ENCODE peak calls at places on chromosomes 6 and 20, in seven cellular contexts. P is mesendoderm, T is mesenchymal stem cell, I is trophoblast cell, E is H9, R is IMR-90, S is H1. W is an unnamed sample.
A peak's percentile ranks its signal among the peaks of the same experiment; 100 is the strongest.

GRCh38 chr6:145886228-145886956 is 71.8 kb upstream of the FBXO30 start:
- DNase-seq in P (no peak), T (peak; percentile 52), I (no peak), E (no peak), R (peak; percentile 88), S (no peak), W (no peak)

GRCh38 chr6:43970068-43970912 is 157.0 kb downstream of the MRPL14 start:
- DNase-seq in P (no peak), T (no peak), I (no peak), E (no peak), R (no peak), S (peak; percentile 37), W (no peak)

GRCh38 chr6:2225422-2226392 is 19.7 kb downstream of the GMDS start:
- DNase-seq in P (no peak), T (no peak), I (peak; percentile 38), E (no peak), R (no peak), S (no peak), W (no peak)

GRCh38 chr6:152146385-152146784 is 338.9 kb downstream of the ESR1 start:
- DNase-seq in P (no peak), T (peak; percentile 71), I (peak; percentile 19), E (no peak), R (peak; percentile 91), S (no peak), W (no peak)

GRCh38 chr6:14440891-14441358 is 323.4 kb downstream of the CD83 start:
- DNase-seq in P (no peak), T (no peak), I (no peak), E (no peak), R (no peak), S (no peak), W (no peak)

GRCh38 chr20:64026-64603 is 23.4 kb upstream of the DEFB125 start:
- DNase-seq in P (no peak), T (no peak), I (no peak), E (no peak), R (no peak), S (no peak), W (no peak)

GRCh38 chr20:9571783-9572182 is 57.4 kb downstream of the LAMP5 start:
- DNase-seq in P (no peak), T (no peak), I (no peak), E (no peak), R (no peak), S (no peak), W (no peak)

GRCh38 chr20:56924976-56925695 is 296.0 kb downstream of the TFAP2C start:
- DNase-seq in P (peak; percentile 93), T (peak; percentile 25), I (peak; percentile 39), E (peak; percentile 87), R (no peak), S (peak; percentile 85), W (peak; percentile 98)

GRCh38 chr6:169793408-169793807 is 42.0 kb downstream of the ERMARD start:
- DNase-seq in P (no peak), T (no peak), I (no peak), E (peak; percentile 19), R (no peak), S (peak; percentile 36), W (no peak)

GRCh38 chr6:2940010-2940850 is 31.1 kb downstream of the SERPINB6 start:
- DNase-seq in P (no peak), T (no peak), I (no peak), E (no peak), R (no peak), S (peak; percentile 33), W (no peak)

GRCh38 chr6:35993150-35993549 is 31.3 kb downstream of the SLC26A8 start:
- DNase-seq in P (no peak), T (no peak), I (no peak), E (no peak), R (no peak), S (no peak), W (no peak)

GRCh38 chr20:63172726-63173125 is 43.2 kb downstream of the YTHDF1 start:
- DNase-seq in P (peak; percentile 63), T (no peak), I (no peak), E (peak; percentile 71), R (no peak), S (peak; percentile 82), W (no peak)

GRCh38 chr6:134249412-134249758 is 68.5 kb downstream of the SGK1 start:
- DNase-seq in P (no peak), T (peak; percentile 53), I (no peak), E (no peak), R (peak; percentile 25), S (no peak), W (no peak)

GRCh38 chr6:17601389-17601703 is 1.2 kb downstream of the FAM8A1 start:
- DNase-seq in P (no peak), T (no peak), I (peak; percentile 18), E (no peak), R (peak; percentile 5), S (no peak), W (no peak)

GRCh38 chr6:36126553-36127458 is 3.5 kb upstream of the MAPK13 start:
- DNase-seq in P (peak; percentile 18), T (peak; percentile 82), I (peak; percentile 17), E (no peak), R (peak; percentile 69), S (no peak), W (no peak)

GRCh38 chr6:114052141-114052540 is 81.2 kb upstream of the HDAC2 start:
- DNase-seq in P (no peak), T (no peak), I (no peak), E (no peak), R (peak; percentile 36), S (no peak), W (no peak)

GRCh38 chr20:50439539-50440453 is 70.4 kb upstream of the PTPN1 start:
- DNase-seq in P (no peak), T (peak; percentile 25), I (peak; percentile 26), E (no peak), R (no peak), S (no peak), W (no peak)

GRCh38 chr6:93919365-93919764 is 500.0 kb upstream of the EPHA7 start:
- DNase-seq in P (no peak), T (no peak), I (no peak), E (no peak), R (no peak), S (no peak), W (no peak)

GRCh38 chr6:31401403-31401802 is 2.0 kb upstream of the MICA start:
- DNase-seq in P (peak; percentile 85), T (peak; percentile 89), I (peak; percentile 51), E (no peak), R (peak; percentile 81), S (no peak), W (no peak)

GRCh38 chr6:99282479-99283062 is 66.9 kb downstream of the FAXC start:
- DNase-seq in P (peak; percentile 16), T (peak; percentile 3), I (peak; percentile 37), E (no peak), R (peak; percentile 30), S (no peak), W (no peak)

GRCh38 chr6:138378463-138378862 is 758 bp downstream of the SMIM28 start:
- DNase-seq in P (peak; percentile 48), T (no peak), I (no peak), E (no peak), R (no peak), S (no peak), W (no peak)
- H3K9ac ChIP-seq in P (no peak overlapping the region), T (no peak overlapping the region), I (no peak overlapping the region), E (no peak overlapping the region), R (no peak overlapping the region), S (no peak overlapping the region), W (no peak overlapping the region)

GRCh38 chr6:157981132-157981394 is 600 bp upstream of the SYNJ2 start:
- DNase-seq in P (no peak), T (no peak), I (no peak), E (no peak), R (no peak), S (no peak), W (no peak)
- H2BK120ac ChIP-seq in P (no peak overlapping the region), T (peak overlapping the region; percentile 95), I (peak overlapping the region; percentile 67), E (no peak overlapping the region), R (peak overlapping the region; percentile 97), S (no peak overlapping the region), W (no peak overlapping the region)

GRCh38 chr6:159416891-159417540 is 247.8 kb downstream of the FNDC1 start:
- DNase-seq in P (no peak), T (no peak), I (no peak), E (no peak), R (no peak), S (no peak), W (no peak)

GRCh38 chr6:159421586-159421985 is 252.4 kb downstream of the FNDC1 start:
- DNase-seq in P (no peak), T (no peak), I (no peak), E (peak; percentile 31), R (no peak), S (peak; percentile 44), W (no peak)

GRCh38 chr6:159427335-159427734 is 258.1 kb downstream of the FNDC1 start:
- DNase-seq in P (no peak), T (no peak), I (no peak), E (no peak), R (no peak), S (no peak), W (no peak)

GRCh38 chr6:159422041-159422984 is 253.1 kb downstream of the FNDC1 start:
- DNase-seq in P (peak; percentile 10), T (no peak), I (no peak), E (peak; percentile 15), R (no peak), S (no peak), W (no peak)
- H3K9ac ChIP-seq in P (no peak overlapping the region), T (no peak overlapping the region), I (no peak overlapping the region), E (no peak overlapping the region), R (no peak overlapping the region), S (no peak overlapping the region), W (no peak overlapping the region)

DNA sequence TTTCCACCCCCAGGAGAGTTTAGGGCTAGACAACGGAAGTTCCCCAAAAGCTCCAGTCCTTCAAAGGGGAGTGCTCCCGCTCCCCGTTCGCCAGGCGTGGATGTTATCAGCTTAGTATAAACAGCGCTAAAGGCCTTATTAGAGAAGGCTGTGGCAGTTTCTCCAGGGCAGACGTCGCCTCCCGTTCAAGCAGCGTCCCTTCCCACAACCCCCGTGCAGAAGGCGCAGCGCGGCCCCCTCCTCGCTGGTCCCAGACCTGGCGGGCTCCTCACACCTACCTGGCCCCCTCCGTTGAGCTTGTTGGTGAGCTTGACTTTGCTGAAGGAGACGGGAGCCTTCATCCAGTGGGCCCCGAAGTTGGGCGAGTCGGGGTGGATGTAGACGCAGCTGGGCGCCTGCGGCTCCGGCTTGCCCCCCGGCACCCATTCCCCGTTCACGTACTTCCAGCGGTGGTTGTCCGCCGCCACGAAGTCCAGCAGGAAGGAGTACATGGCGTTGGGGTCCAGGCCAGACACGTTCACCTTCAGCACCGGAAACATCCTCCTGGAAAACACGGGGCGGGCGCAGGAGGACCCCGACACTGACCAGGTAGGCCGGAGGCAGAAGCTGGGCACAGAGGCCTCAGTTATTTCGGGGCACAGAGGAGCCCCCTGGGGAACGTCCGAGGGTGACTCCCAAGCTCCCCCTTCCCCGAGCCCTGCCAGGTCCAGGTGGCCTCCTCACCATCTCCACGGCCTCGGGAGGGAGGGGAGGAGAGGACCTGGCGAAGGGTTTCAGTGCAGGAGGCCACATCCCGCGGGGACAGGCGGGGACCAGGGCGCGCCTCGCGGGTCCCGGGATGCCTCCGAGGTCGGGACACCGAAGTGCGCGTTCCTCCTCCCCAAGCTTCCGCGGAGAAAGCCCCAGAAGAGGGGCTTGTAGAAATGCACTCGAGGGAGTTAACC is 1.1 kb downstream of the TBXT start:
- DNase-seq in P (no peak), T (no peak), I (no peak), E (no peak), R (no peak), S (peak; percentile 60), W (no peak)
- H2BK120ac ChIP-seq in P (no peak overlapping the region), T (no peak overlapping the region), I (no peak overlapping the region), E (no peak overlapping the region), R (no peak overlapping the region), S (no peak overlapping the region), W (no peak overlapping the region)

W was measured in neuronal stem cell.